ENCODE peak calls at places on chromosomes 12 and 14, in seven cellular contexts. One of them, this sample, is unnamed.

GRCh38 chr12:4824415-4824814 is 85.3 kb upstream of the KCNA1 start:
- DNase-seq in GM12878: no peak
- DNase-seq in right atrium auricular region: no peak
- DNase-seq in uterus: no peak
- DNase-seq in colonic mucosa: no peak
- DNase-seq in heart left ventricle: no peak
- DNase-seq in suprapubic skin: no peak
- DNase-seq in this sample: peak; percentile 18

GRCh38 chr12:47437570-47437969 is 268.3 kb downstream of the RPAP3 start:
- DNase-seq in GM12878: no peak
- DNase-seq in right atrium auricular region: no peak
- DNase-seq in uterus: no peak
- DNase-seq in colonic mucosa: no peak
- DNase-seq in heart left ventricle: no peak
- DNase-seq in suprapubic skin: no peak
- DNase-seq in this sample: no peak

GRCh38 chr14:35826952-35827416 is 846 bp downstream of the BRMS1L start:
- DNase-seq in GM12878: no peak
- DNase-seq in right atrium auricular region: no peak
- DNase-seq in uterus: no peak
- DNase-seq in colonic mucosa: no peak
- DNase-seq in heart left ventricle: no peak
- DNase-seq in suprapubic skin: no peak
- DNase-seq in this sample: no peak

GRCh38 chr12:55188974-55189556 is 31.8 kb upstream of the OR10A7 start:
- DNase-seq in GM12878: peak; percentile 53
- DNase-seq in right atrium auricular region: no peak
- DNase-seq in uterus: no peak
- DNase-seq in colonic mucosa: peak; percentile 63
- DNase-seq in heart left ventricle: no peak
- DNase-seq in suprapubic skin: no peak
- DNase-seq in this sample: peak; percentile 85

GRCh38 chr14:73634333-73634833 is 10.4 kb upstream of the DNAL1 start:
- DNase-seq in GM12878: no peak
- DNase-seq in right atrium auricular region: no peak
- DNase-seq in uterus: no peak
- DNase-seq in colonic mucosa: peak; percentile 35
- DNase-seq in heart left ventricle: peak; percentile 48
- DNase-seq in suprapubic skin: no peak
- DNase-seq in this sample: peak; percentile 66

GRCh38 chr14:91354979-91355685 is 62.5 kb downstream of the CCDC88C start:
- DNase-seq in GM12878: no peak
- DNase-seq in right atrium auricular region: no peak
- DNase-seq in uterus: no peak
- DNase-seq in colonic mucosa: peak; percentile 56
- DNase-seq in heart left ventricle: no peak
- DNase-seq in suprapubic skin: no peak
- DNase-seq in this sample: no peak

GRCh38 chr14:94394594-94395305 is 6.3 kb upstream of the SERPINA1 start:
- DNase-seq in GM12878: no peak
- DNase-seq in right atrium auricular region: peak; percentile 76
- DNase-seq in uterus: no peak
- DNase-seq in colonic mucosa: no peak
- DNase-seq in heart left ventricle: peak; percentile 46
- DNase-seq in suprapubic skin: no peak
- DNase-seq in this sample: peak; percentile 31

GRCh38 chr12:65501093-65501621 is 222.7 kb downstream of the MSRB3 start:
- DNase-seq in GM12878: no peak
- DNase-seq in right atrium auricular region: no peak
- DNase-seq in uterus: no peak
- DNase-seq in colonic mucosa: no peak
- DNase-seq in heart left ventricle: peak; percentile 89
- DNase-seq in suprapubic skin: no peak
- DNase-seq in this sample: no peak

GRCh38 chr12:101823891-101824290 is 6.9 kb downstream of the GNPTAB start:
- DNase-seq in GM12878: no peak
- DNase-seq in right atrium auricular region: peak; percentile 64
- DNase-seq in uterus: no peak
- DNase-seq in colonic mucosa: peak; percentile 49
- DNase-seq in heart left ventricle: peak; percentile 72
- DNase-seq in suprapubic skin: no peak
- DNase-seq in this sample: peak; percentile 23

GRCh38 chr12:114414866-114415524 is 9.1 kb upstream of the TBX5 start:
- DNase-seq in GM12878: no peak
- DNase-seq in right atrium auricular region: no peak
- DNase-seq in uterus: no peak
- DNase-seq in colonic mucosa: no peak
- DNase-seq in heart left ventricle: no peak
- DNase-seq in suprapubic skin: no peak
- DNase-seq in this sample: no peak

GRCh38 chr12:124100572-124101178 is 127.7 kb downstream of the ZNF664 start:
- DNase-seq in GM12878: no peak
- DNase-seq in right atrium auricular region: no peak
- DNase-seq in uterus: no peak
- DNase-seq in colonic mucosa: no peak
- DNase-seq in heart left ventricle: no peak
- DNase-seq in suprapubic skin: no peak
- DNase-seq in this sample: no peak

GRCh38 chr12:131990066-131990979 is 40.6 kb downstream of the EP400 start:
- DNase-seq in GM12878: no peak
- DNase-seq in right atrium auricular region: no peak
- DNase-seq in uterus: no peak
- DNase-seq in colonic mucosa: no peak
- DNase-seq in heart left ventricle: no peak
- DNase-seq in suprapubic skin: peak; percentile 35
- DNase-seq in this sample: no peak

GRCh38 chr12:2294651-2295475 is 242.1 kb downstream of the CACNA1C start:
- DNase-seq in GM12878: no peak
- DNase-seq in right atrium auricular region: peak; percentile 77
- DNase-seq in uterus: peak; percentile 62
- DNase-seq in colonic mucosa: no peak
- DNase-seq in heart left ventricle: no peak
- DNase-seq in suprapubic skin: peak; percentile 90
- DNase-seq in this sample: peak; percentile 51

GRCh38 chr14:103511022-103511693 is 11.5 kb downstream of the CKB start:
- DNase-seq in GM12878: no peak
- DNase-seq in right atrium auricular region: no peak
- DNase-seq in uterus: peak; percentile 10
- DNase-seq in colonic mucosa: no peak
- DNase-seq in heart left ventricle: peak; percentile 10
- DNase-seq in suprapubic skin: no peak
- DNase-seq in this sample: no peak

GRCh38 chr14:54453252-54453651 is 12.1 kb upstream of the CNIH1 start:
- DNase-seq in GM12878: no peak
- DNase-seq in right atrium auricular region: no peak
- DNase-seq in uterus: no peak
- DNase-seq in colonic mucosa: no peak
- DNase-seq in heart left ventricle: no peak
- DNase-seq in suprapubic skin: no peak
- DNase-seq in this sample: no peak

DNA sequence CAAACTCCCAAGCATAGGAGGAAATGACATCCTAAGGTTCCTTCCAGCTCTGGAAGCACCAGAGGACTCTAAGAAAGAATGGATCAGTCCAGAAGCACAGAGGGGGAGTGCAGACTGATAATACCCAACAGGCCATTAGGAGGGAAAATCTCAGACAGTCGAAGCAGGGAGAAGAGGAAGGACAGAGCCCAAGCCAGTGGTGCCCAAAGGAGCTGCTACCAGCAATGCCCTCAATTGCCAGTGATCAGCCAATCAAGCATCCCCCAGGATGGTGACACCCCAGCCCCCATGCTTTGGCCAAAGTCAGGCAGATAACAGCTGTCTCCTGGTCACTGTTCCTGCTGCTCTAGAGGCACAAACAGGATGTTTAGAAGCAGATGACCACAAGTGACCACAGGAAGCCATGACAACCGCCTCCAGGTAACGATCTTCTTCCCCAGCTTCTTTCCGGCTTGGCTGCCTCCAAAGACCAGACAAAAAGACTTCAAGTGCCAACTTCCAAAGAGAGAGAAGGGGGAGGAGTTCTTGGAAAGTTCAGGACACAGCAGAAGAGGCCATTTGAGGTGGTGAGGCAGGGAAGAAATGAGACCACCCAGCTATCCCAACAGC is 16.2 kb downstream of the PXN start:
- DNase-seq in GM12878: no peak
- DNase-seq in right atrium auricular region: no peak
- DNase-seq in uterus: no peak
- DNase-seq in colonic mucosa: no peak
- DNase-seq in heart left ventricle: no peak
- DNase-seq in suprapubic skin: no peak
- DNase-seq in this sample: no peak
- H3K4me1 ChIP-seq in GM12878: peaks cover 35% of the 10 kb centered on the region
- H3K4me1 ChIP-seq in right atrium auricular region: peaks cover 2% of the 10 kb centered on the region
- H3K4me1 ChIP-seq in uterus: no peaks in the 10 kb centered on the region
- H3K4me1 ChIP-seq in colonic mucosa: no peaks in the 10 kb centered on the region
- H3K4me1 ChIP-seq in heart left ventricle: peaks cover 56% of the 10 kb centered on the region
- H3K4me1 ChIP-seq in suprapubic skin: peaks cover 95% of the 10 kb centered on the region
- H3K4me1 ChIP-seq in this sample: peaks cover 36% of the 10 kb centered on the region

GRCh38 chr14:99592933-99593753 is 10.9 kb downstream of the CCDC85C start:
- DNase-seq in GM12878: no peak
- DNase-seq in right atrium auricular region: no peak
- DNase-seq in uterus: no peak
- DNase-seq in colonic mucosa: no peak
- DNase-seq in heart left ventricle: no peak
- DNase-seq in suprapubic skin: no peak
- DNase-seq in this sample: no peak
- H3K4me1 ChIP-seq in GM12878: peaks cover 5% of the 10 kb centered on the region
- H3K4me1 ChIP-seq in right atrium auricular region: no peaks in the 10 kb centered on the region
- H3K4me1 ChIP-seq in uterus: no peaks in the 10 kb centered on the region
- H3K4me1 ChIP-seq in colonic mucosa: peaks cover 20% of the 10 kb centered on the region
- H3K4me1 ChIP-seq in heart left ventricle: peaks cover 80% of the 10 kb centered on the region
- H3K4me1 ChIP-seq in suprapubic skin: peaks cover 24% of the 10 kb centered on the region
- H3K4me1 ChIP-seq in this sample: peaks cover 44% of the 10 kb centered on the region

GRCh38 chr12:10720974-10721565 is 2.1 kb downstream of the YBX3 start:
- DNase-seq in GM12878: no peak
- DNase-seq in right atrium auricular region: no peak
- DNase-seq in uterus: no peak
- DNase-seq in colonic mucosa: no peak
- DNase-seq in heart left ventricle: no peak
- DNase-seq in suprapubic skin: no peak
- DNase-seq in this sample: no peak
- H3K4me1 ChIP-seq in GM12878: peaks cover 3% of the 10 kb centered on the region
- H3K4me1 ChIP-seq in right atrium auricular region: no peaks in the 10 kb centered on the region
- H3K4me1 ChIP-seq in uterus: peaks cover 4% of the 10 kb centered on the region
- H3K4me1 ChIP-seq in colonic mucosa: peaks cover 5% of the 10 kb centered on the region
- H3K4me1 ChIP-seq in heart left ventricle: peaks cover 53% of the 10 kb centered on the region
- H3K4me1 ChIP-seq in suprapubic skin: peaks cover 66% of the 10 kb centered on the region
- H3K4me1 ChIP-seq in this sample: peaks cover 22% of the 10 kb centered on the region

GRCh38 chr12:53754196-53754595 is 2.4 kb upstream of the CISTR start:
- DNase-seq in GM12878: no peak
- DNase-seq in right atrium auricular region: no peak
- DNase-seq in uterus: no peak
- DNase-seq in colonic mucosa: no peak
- DNase-seq in heart left ventricle: no peak
- DNase-seq in suprapubic skin: no peak
- DNase-seq in this sample: no peak
- H3K4me1 ChIP-seq in GM12878: peaks cover 65% of the 10 kb centered on the region
- H3K4me1 ChIP-seq in right atrium auricular region: no peaks in the 10 kb centered on the region
- H3K4me1 ChIP-seq in uterus: no peaks in the 10 kb centered on the region
- H3K4me1 ChIP-seq in colonic mucosa: peaks cover 8% of the 10 kb centered on the region
- H3K4me1 ChIP-seq in heart left ventricle: no peaks in the 10 kb centered on the region
- H3K4me1 ChIP-seq in suprapubic skin: peaks cover 34% of the 10 kb centered on the region
- H3K4me1 ChIP-seq in this sample: peaks cover 15% of the 10 kb centered on the region

This sample was measured in hepatocyte.